ENCODE peak calls at places on chromosomes 2 and 18, in six cellular contexts. G, L, N, B, D and O are unnamed samples.

GRCh38 chr2:203914546-203915169 is 21.9 kb upstream of the ICOS start:
- DNase-seq in D (no peak), B (no peak), G (no peak), N (peak), L (no peak), O (peak)

GRCh38 chr18:50726960-50727589 is 92.7 kb downstream of the MRO start:
- DNase-seq in B (no peak), N (peak), D (no peak), L (no peak), G (no peak), O (peak)

GRCh38 chr2:219959471-219959870 is 332.0 kb downstream of the SLC4A3 start:
- DNase-seq in N (no peak), D (no peak), G (no peak), L (no peak), B (no peak), O (no peak)

GRCh38 chr2:88880441-88880953 is 189.0 kb downstream of the RPIA start:
- DNase-seq in G (peak), D (no peak), N (peak), B (no peak), L (no peak), O (no peak)

GRCh38 chr2:169961911-169962310 is 134.7 kb downstream of the UBR3 start:
- DNase-seq in G (peak), N (no peak), L (no peak), B (no peak), D (no peak), O (no peak)

GRCh38 chr18:72613589-72613988 is 69.4 kb upstream of the CBLN2 start:
- DNase-seq in D (no peak), N (no peak), G (no peak), L (no peak), B (no peak), O (no peak)

GRCh38 chr2:231361701-231362588 is 33.6 kb upstream of the B3GNT7 start:
- DNase-seq in L (no peak), B (no peak), G (no peak), D (peak), N (peak), O (peak)

GRCh38 chr2:16687949-16688348 is 22.3 kb upstream of the CYRIA start:
- DNase-seq in D (no peak), B (no peak), N (no peak), G (no peak), L (no peak), O (no peak)

GRCh38 chr18:63160172-63160995 is 159.2 kb downstream of the BCL2 start:
- DNase-seq in B (no peak), D (no peak), L (no peak), N (peak), G (no peak), O (no peak)

GRCh38 chr2:1708476-1709334 is 35.6 kb downstream of the PXDN start:
- DNase-seq in L (no peak), D (peak), B (no peak), G (peak), N (no peak), O (no peak)

GRCh38 chr2:150548527-150548926 is 61.1 kb upstream of the RND3 start:
- DNase-seq in L (peak), N (peak), B (no peak), G (peak), D (no peak), O (no peak)

GRCh38 chr2:229901819-229902218 is 20.0 kb downstream of the TRIP12 start:
- DNase-seq in B (no peak), N (no peak), G (peak), L (no peak), D (no peak), O (no peak)

GRCh38 chr2:233145726-233146125 is 85.6 kb downstream of the INPP5D start:
- DNase-seq in N (no peak), G (no peak), D (no peak), B (no peak), L (no peak), O (no peak)

GRCh38 chr2:62856228-62857040 is 150.9 kb downstream of the EHBP1 start:
- DNase-seq in N (no peak), G (no peak), B (no peak), D (no peak), L (no peak), O (no peak)

GRCh38 chr2:240179186-240179815 is 38.8 kb upstream of the OTOS start:
- DNase-seq in B (no peak), D (no peak), G (no peak), N (no peak), L (no peak), O (no peak)

GRCh38 chr2:150410809-150411208 is 76.7 kb downstream of the RND3 start:
- DNase-seq in N (no peak), G (peak), B (no peak), L (peak), D (no peak), O (no peak)

GRCh38 chr2:127455566-127456493 is 37.6 kb downstream of the PROC start:
- DNase-seq in D (no peak), G (no peak), L (peak), B (no peak), N (no peak), O (no peak)

GRCh38 chr2:62293490-62294212 is 97.7 kb downstream of the B3GNT2 start:
- DNase-seq in L (peak), D (no peak), G (peak), N (peak), B (no peak), O (no peak)

GRCh38 chr18:7202119-7202680 is 28.7 kb upstream of the LRRC30 start:
- DNase-seq in G (no peak), D (no peak), L (no peak), B (no peak), N (no peak), O (no peak)

GRCh38 chr2:186751078-186751477 is 57.2 kb downstream of the FAM171B start:
- DNase-seq in B (no peak), N (no peak), L (no peak), D (no peak), G (no peak), O (no peak)

GRCh38 chr2:186761814-186762213 is 68.0 kb downstream of the FAM171B start:
- DNase-seq in B (no peak), N (no peak), L (no peak), G (no peak), D (no peak), O (no peak)

GRCh38 chr2:186751790-186752189 is 57.9 kb downstream of the FAM171B start:
- DNase-seq in N (peak), L (no peak), D (no peak), B (no peak), G (no peak), O (no peak)

GRCh38 chr2:186755066-186755465 is 61.2 kb downstream of the FAM171B start:
- DNase-seq in B (no peak), G (peak), L (no peak), N (no peak), D (no peak), O (no peak)

GRCh38 chr2:186757009-186757408 is 63.1 kb downstream of the FAM171B start:
- DNase-seq in L (no peak), N (no peak), G (no peak), D (no peak), B (no peak), O (no peak)
- TF ChIP-seq CTCF in L (no peak), N (no peak), G (no peak), D (no peak), B (no peak), O (no peak)

DNA sequence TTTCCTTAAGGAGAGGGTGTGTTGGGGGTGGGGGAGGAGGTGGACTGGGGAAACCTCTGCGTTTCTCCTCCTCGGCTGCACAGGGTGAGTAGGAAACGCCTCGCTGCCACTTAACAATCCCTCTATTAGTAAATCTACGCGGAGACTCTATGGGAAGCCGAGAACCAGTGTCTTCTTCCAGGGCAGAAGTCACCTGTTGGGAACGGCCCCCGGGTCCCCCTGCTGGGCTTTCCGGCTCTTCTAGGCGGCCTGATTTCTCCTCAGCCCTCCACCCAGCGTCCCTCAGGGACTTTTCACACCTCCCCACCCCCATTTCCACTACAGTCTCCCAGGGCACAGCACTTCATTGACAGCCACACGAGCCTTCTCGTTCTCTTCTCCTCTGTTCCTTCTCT is 2.1 kb upstream of the SP9 start:
- DNase-seq in L (peak), G (no peak), D (no peak), N (no peak), B (no peak), O (no peak)
- TF ChIP-seq CTCF in L (peak), G (no peak), D (no peak), N (no peak), B (no peak), O (peak)

GRCh38 chr2:168185583-168186274 is 61.7 kb downstream of the STK39 start:
- DNase-seq in G (no peak), D (no peak), L (no peak), B (no peak), N (no peak), O (no peak)
- TF ChIP-seq CTCF in G (no peak), D (no peak), L (no peak), B (no peak), N (no peak), O (no peak)

GRCh38 chr2:68811364-68811763 is 59.8 kb downstream of the BMP10 start:
- DNase-seq in D (no peak), L (no peak), B (no peak), N (no peak), G (no peak), O (no peak)

GRCh38 chr2:68809324-68810240 is 61.6 kb downstream of the BMP10 start:
- DNase-seq in G (no peak), N (no peak), B (no peak), L (no peak), D (no peak), O (no peak)

GRCh38 chr2:68807821-68808266 is 63.4 kb downstream of the BMP10 start:
- DNase-seq in B (no peak), N (no peak), D (no peak), G (no peak), L (no peak), O (no peak)

GRCh38 chr2:68813596-68813995 is 57.6 kb downstream of the BMP10 start:
- DNase-seq in N (no peak), D (no peak), G (no peak), L (no peak), B (no peak), O (no peak)

GRCh38 chr2:68812256-68812655 is 58.9 kb downstream of the BMP10 start:
- DNase-seq in B (no peak), G (no peak), N (no peak), D (no peak), L (no peak), O (no peak)
- TF ChIP-seq CTCF in B (no peak), G (no peak), N (no peak), D (no peak), L (no peak), O (no peak)

DNA sequence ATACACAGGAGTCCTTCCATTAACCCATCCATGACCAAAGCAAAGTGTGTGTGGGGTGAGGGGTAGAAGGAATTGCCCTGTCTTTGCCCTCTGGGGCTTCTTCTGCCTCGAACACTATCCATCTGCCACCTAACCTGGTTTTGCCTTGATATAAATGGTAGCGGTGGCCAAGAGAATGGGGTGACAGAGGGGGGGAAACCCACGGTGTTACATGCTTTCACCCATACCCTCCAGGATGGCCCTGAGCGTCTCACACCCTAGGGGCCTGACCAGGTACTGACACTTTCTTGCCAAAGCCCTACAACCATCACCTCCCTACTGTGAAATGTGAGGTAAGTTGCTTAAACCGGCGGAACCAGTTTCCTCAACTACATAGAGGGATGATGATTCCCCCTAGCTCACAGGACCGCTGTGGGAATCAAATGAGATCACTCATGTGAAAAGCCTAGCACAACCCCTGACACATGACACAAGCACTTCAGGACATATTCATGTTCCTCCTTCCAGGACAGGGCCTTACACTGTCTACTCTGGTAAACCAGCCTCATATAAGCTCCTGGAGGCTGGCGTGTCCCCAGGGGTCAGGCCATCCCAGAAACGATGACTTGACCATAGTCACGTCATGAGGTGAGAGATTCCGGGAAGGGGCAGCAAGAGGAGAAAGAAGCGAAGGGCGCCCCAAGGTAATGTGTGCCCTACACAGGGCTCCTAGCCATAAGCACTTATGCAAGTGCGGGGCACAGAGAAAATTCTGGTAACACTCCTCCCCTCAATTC is 49.7 kb downstream of the C2orf42 start:
- DNase-seq in D (peak), L (peak), N (peak), B (no peak), G (peak), O (peak)
- TF ChIP-seq CTCF in D (no peak), L (peak), N (peak), B (no peak), G (peak), O (peak)

GRCh38 chr2:27559228-27559627 is 23.6 kb upstream of the ZNF512 start:
- DNase-seq in G (no peak), N (no peak), L (no peak), D (no peak), B (no peak), O (no peak)
- TF ChIP-seq CTCF in G (no peak), N (no peak), L (no peak), D (no peak), B (no peak), O (no peak)

GRCh38 chr2:104919127-104919526 is 65.2 kb downstream of the POU3F3 start:
- DNase-seq in L (no peak), D (no peak), G (no peak), N (no peak), B (no peak), O (no peak)

GRCh38 chr2:104929663-104930062 is 75.7 kb downstream of the POU3F3 start:
- DNase-seq in G (no peak), N (no peak), B (no peak), D (no peak), L (no peak), O (no peak)

DNA sequence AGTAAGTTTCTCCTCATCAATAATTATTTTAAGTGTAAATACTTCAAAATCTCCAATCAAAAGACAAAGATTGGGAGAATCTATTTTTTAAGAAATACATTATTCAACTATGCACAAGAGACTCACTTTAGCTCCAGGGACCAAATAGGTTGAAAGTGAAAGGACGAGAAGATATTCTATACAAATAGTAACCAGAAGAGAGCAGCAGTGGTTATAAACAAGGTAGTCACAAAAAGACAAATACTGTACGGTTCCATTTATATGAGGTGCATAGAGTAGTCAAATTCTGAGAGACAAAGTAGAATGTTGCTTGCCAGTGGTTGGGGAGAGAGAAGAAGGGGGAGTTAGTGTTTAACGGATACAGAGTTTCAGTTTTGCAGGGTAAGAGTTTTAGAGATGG is 69.8 kb downstream of the POU3F3 start:
- DNase-seq in B (no peak), N (no peak), L (no peak), G (no peak), D (no peak), O (no peak)
- TF ChIP-seq CTCF in B (no peak), N (no peak), L (no peak), G (no peak), D (no peak), O (no peak)

GRCh38 chr2:187453078-187453641 is 5.1 kb upstream of the CALCRL start:
- DNase-seq in L (no peak), D (no peak), B (no peak), N (peak), G (peak), O (peak)
- TF ChIP-seq CTCF in L (peak), D (no peak), B (peak), N (peak), G (peak), O (no peak)